ENCODE peak calls at places on chromosomes 3 and 15, in six cellular contexts. Q, V, U, I, W and C are unnamed samples.
A peak's percentile ranks its signal among the peaks of the same experiment; 100 is the strongest.

GRCh38 chr15:99435138-99435695 is 130.6 kb upstream of the MEF2A start:
- DNase-seq in I (no peak), V (peak; percentile 83), W (peak; percentile 51), Q (no peak), U (no peak), C (peak; percentile 8)

GRCh38 chr3:88704316-88704715 is 403.1 kb upstream of the EPHA3 start:
- DNase-seq in W (no peak), V (no peak), I (no peak), Q (no peak), U (no peak), C (no peak)

GRCh38 chr3:126351086-126351770 is 6.0 kb downstream of the KLF15 start:
- DNase-seq in Q (no peak), W (no peak), U (no peak), V (peak; percentile 60), I (no peak), C (no peak)

GRCh38 chr3:62065985-62066693 is 307.2 kb downstream of the FEZF2 start:
- DNase-seq in Q (no peak), W (no peak), U (no peak), I (no peak), V (no peak), C (no peak)

GRCh38 chr3:58173670-58174472 is 36.9 kb downstream of the DNASE1L3 start:
- DNase-seq in V (peak; percentile 83), I (peak; percentile 70), W (peak; percentile 89), Q (no peak), U (peak; percentile 77), C (no peak)

GRCh38 chr15:90918034-90918788 is 14.1 kb downstream of the HDDC3 start:
- DNase-seq in W (no peak), I (no peak), U (no peak), Q (no peak), V (no peak), C (no peak)

GRCh38 chr3:143608966-143609365 is 239.3 kb downstream of the SLC9A9 start:
- DNase-seq in I (no peak), V (no peak), U (no peak), Q (no peak), W (no peak), C (no peak)

GRCh38 chr15:52263563-52263962 is 32.0 kb downstream of the MYO5C start:
- DNase-seq in I (no peak), Q (no peak), W (no peak), U (no peak), V (no peak), C (no peak)

GRCh38 chr3:97817965-97818364 is 3.8 kb upstream of the CRYBG3 start:
- DNase-seq in W (no peak), V (no peak), Q (no peak), I (no peak), U (no peak), C (no peak)

GRCh38 chr3:195270350-195271115 is 426 bp downstream of the XXYLT1 start:
- DNase-seq in U (peak; percentile 91), I (peak; percentile 78), V (peak; percentile 96), W (peak; percentile 90), Q (no peak), C (no peak)

GRCh38 chr3:158909870-158910269 is 108.0 kb downstream of the MFSD1 start:
- DNase-seq in V (no peak), Q (no peak), U (no peak), W (no peak), I (no peak), C (no peak)

GRCh38 chr15:85383470-85384148 is 3.2 kb downstream of the AKAP13 start:
- DNase-seq in I (no peak), W (no peak), U (no peak), V (no peak), Q (no peak), C (no peak)

GRCh38 chr3:119099785-119100184 is 46.2 kb upstream of the TEX55 start:
- DNase-seq in W (no peak), I (no peak), V (no peak), Q (no peak), U (no peak), C (no peak)

GRCh38 chr3:52237659-52238172 is 1.2 kb downstream of the TWF2 start:
- DNase-seq in V (peak; percentile 91), U (no peak), I (no peak), W (peak; percentile 81), Q (peak; percentile 66), C (no peak)

GRCh38 chr15:81380203-81380602 is 6.2 kb upstream of the TMC3 start:
- DNase-seq in Q (no peak), V (no peak), I (no peak), W (no peak), U (no peak), C (no peak)

GRCh38 chr3:149658444-149659172 is 783 bp upstream of the WWTR1 start:
- DNase-seq in Q (peak; percentile 46), W (peak; percentile 85), V (peak; percentile 80), U (peak; percentile 74), I (peak; percentile 83), C (no peak)

GRCh38 chr15:74917676-74918075 is 11.0 kb upstream of the FAM219B start:
- DNase-seq in U (no peak), V (peak; percentile 4), I (no peak), W (no peak), Q (no peak), C (no peak)

GRCh38 chr3:138799822-138800221 is 34.9 kb downstream of the PIK3CB start:
- DNase-seq in I (no peak), U (no peak), Q (no peak), V (no peak), W (no peak), C (no peak)

GRCh38 chr3:179969525-179969924 is 67.2 kb downstream of the PEX5L start:
- DNase-seq in V (no peak), U (no peak), W (no peak), I (no peak), Q (no peak), C (no peak)

GRCh38 chr3:20576228-20576627 is 390.2 kb upstream of the SGO1 start:
- DNase-seq in V (no peak), Q (no peak), U (no peak), I (no peak), W (no peak), C (no peak)

GRCh38 chr3:14369675-14370669 is 32.4 kb upstream of the SLC6A6 start:
- DNase-seq in V (no peak), U (peak; percentile 50), Q (no peak), I (no peak), W (peak; percentile 93), C (no peak)

GRCh38 chr15:70741107-70741511 is 22.2 kb downstream of the UACA start:
- DNase-seq in U (no peak), I (no peak), W (no peak), Q (peak; percentile 58), V (no peak), C (no peak)

GRCh38 chr15:52097176-52097575 is 15.4 kb downstream of the BCL2L10 start:
- DNase-seq in U (no peak), I (no peak), Q (no peak), W (no peak), V (no peak), C (no peak)

GRCh38 chr3:156781310-156782230 is 44.6 kb upstream of the LEKR1 start:
- DNase-seq in W (no peak), V (no peak), Q (no peak), U (no peak), I (no peak), C (no peak)

GRCh38 chr15:72078887-72079286 is 39.1 kb downstream of the MYO9A start:
- DNase-seq in Q (no peak), W (no peak), V (no peak), I (peak; percentile 25), U (no peak), C (no peak)

GRCh38 chr3:134640872-134641470 is 9.9 kb downstream of the KY start:
- DNase-seq in I (no peak), V (no peak), U (peak; percentile 59), Q (no peak), W (peak; percentile 91), C (no peak)
- TF ChIP-seq CTCF in I (peak; percentile 34), V (no peak), U (peak; percentile 67), Q (peak; percentile 73), W (peak; percentile 86), C (no peak)

DNA sequence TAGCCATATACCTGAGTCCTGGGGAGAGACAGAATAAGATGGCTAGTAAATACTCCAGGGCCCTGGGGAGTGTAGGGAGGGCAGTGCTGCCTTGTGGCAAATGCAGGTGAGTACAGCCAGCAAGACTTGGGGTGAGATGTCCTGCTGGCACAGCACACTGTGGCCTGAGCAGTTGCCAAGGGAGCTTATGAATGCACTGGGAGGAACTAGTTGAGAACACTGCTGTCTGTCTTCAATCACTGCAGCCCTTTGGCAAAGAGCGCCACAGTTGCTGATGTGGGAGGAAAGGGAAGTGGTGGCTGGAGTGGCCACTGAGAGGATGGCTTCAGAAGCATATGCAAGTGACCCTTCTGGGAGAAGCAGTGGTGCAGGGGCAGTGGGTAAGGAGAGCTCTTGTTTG is 264.6 kb downstream of the RORA start:
- DNase-seq in Q (no peak), W (peak; percentile 69), U (no peak), V (no peak), I (no peak), C (no peak)
- TF ChIP-seq CTCF in Q (no peak), W (peak; percentile 59), U (no peak), V (no peak), I (no peak), C (no peak)

DNA sequence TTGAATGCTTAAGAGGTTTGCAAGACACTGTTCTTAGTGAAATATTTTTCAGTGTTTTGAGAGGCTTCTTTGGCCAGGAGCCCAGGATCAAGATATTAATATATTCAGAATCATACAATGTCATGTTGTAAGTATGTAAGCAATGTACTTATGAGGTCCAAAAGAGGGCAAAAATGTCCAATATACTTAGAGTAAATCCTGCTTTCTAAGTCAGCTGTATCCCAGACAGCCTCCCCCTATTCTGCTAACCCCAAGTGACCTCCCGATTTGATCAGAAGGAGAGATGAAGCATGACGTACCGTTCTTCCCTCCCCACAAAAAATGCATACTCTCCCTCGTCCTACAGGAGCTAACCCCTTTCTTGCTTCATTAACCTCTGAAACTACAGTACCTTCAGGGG is 70.9 kb downstream of the CHAC1 start:
- DNase-seq in U (no peak), V (no peak), Q (peak; percentile 62), I (no peak), W (no peak), C (no peak)
- TF ChIP-seq CTCF in U (no peak), V (no peak), Q (no peak), I (no peak), W (no peak), C (no peak)

GRCh38 chr3:66427352-66427751 is 73.5 kb downstream of the LRIG1 start:
- DNase-seq in I (no peak), V (no peak), U (no peak), W (no peak), Q (no peak), C (no peak)

GRCh38 chr3:66426135-66426534 is 74.7 kb downstream of the LRIG1 start:
- DNase-seq in Q (no peak), I (no peak), V (no peak), W (no peak), U (no peak), C (no peak)

GRCh38 chr3:66427951-66428350 is 72.9 kb downstream of the LRIG1 start:
- DNase-seq in Q (no peak), U (no peak), W (no peak), V (no peak), I (no peak), C (no peak)

GRCh38 chr3:66430876-66431275 is 69.9 kb downstream of the LRIG1 start:
- DNase-seq in U (no peak), V (no peak), I (no peak), W (no peak), Q (no peak), C (no peak)

GRCh38 chr3:66428733-66429132 is 72.1 kb downstream of the LRIG1 start:
- DNase-seq in I (no peak), U (no peak), W (no peak), V (no peak), Q (peak; percentile 98), C (no peak)
- TF ChIP-seq CTCF in I (no peak), U (no peak), W (no peak), V (no peak), Q (peak; percentile 10), C (no peak)

GRCh38 chr3:129934234-129935123 is 40.0 kb upstream of the TRH start:
- DNase-seq in V (peak; percentile 61), U (peak; percentile 65), I (peak; percentile 59), W (peak; percentile 77), Q (no peak), C (peak; percentile 27)
- TF ChIP-seq CTCF in V (peak; percentile 53), U (peak; percentile 95), I (peak; percentile 93), W (peak; percentile 95), Q (peak; percentile 84), C (peak; percentile 97)